ENCODE peak calls at places on chromosome 10, in seven cellular contexts. G, V, T, A, S, H and N are unnamed samples.
A peak's percentile ranks its signal among the peaks of the same experiment; 100 is the strongest.

GRCh38 chr10:122170802-122171201 is 100.3 kb upstream of the BTBD16 start:
- DNase-seq in G (no peak), V (peak; percentile 40), T (peak; percentile 54), A (no peak), S (no peak), H (no peak), N (no peak)

GRCh38 chr10:77949167-77949566 is 22.6 kb upstream of the DLG5 start:
- DNase-seq in G (no peak), V (peak; percentile 64), T (no peak), A (peak; percentile 70), S (no peak), H (no peak), N (peak; percentile 96)

GRCh38 chr10:5604946-5605345 is 61.4 kb downstream of the ASB13 start:
- DNase-seq in G (no peak), V (no peak), T (no peak), A (no peak), S (no peak), H (no peak), N (no peak)

GRCh38 chr10:71748671-71749191 is 24.6 kb downstream of the VSIR start:
- DNase-seq in G (peak; percentile 80), V (no peak), T (no peak), A (no peak), S (peak; percentile 87), H (no peak), N (no peak)

GRCh38 chr10:110395350-110396283 is 90.9 kb upstream of the SMNDC1 start:
- DNase-seq in G (peak; percentile 85), V (peak; percentile 89), T (no peak), A (peak; percentile 99), S (no peak), H (no peak), N (no peak)

GRCh38 chr10:60098676-60099601 is 192.6 kb upstream of the CCDC6 start:
- DNase-seq in G (no peak), V (no peak), T (no peak), A (no peak), S (no peak), H (no peak), N (no peak)

GRCh38 chr10:118590334-118590733 is 5.1 kb downstream of the PRLHR start:
- DNase-seq in G (no peak), V (no peak), T (no peak), A (no peak), S (no peak), H (no peak), N (no peak)

GRCh38 chr10:13291821-13292773 is 7.8 kb downstream of the PHYH start:
- DNase-seq in G (no peak), V (no peak), T (no peak), A (no peak), S (no peak), H (no peak), N (no peak)

GRCh38 chr10:127441350-127442219 is 107.5 kb upstream of the NPS start:
- DNase-seq in G (peak; percentile 44), V (no peak), T (no peak), A (no peak), S (no peak), H (no peak), N (no peak)

GRCh38 chr10:91681361-91682276 is 48.7 kb upstream of the PPP1R3C start:
- DNase-seq in G (no peak), V (peak; percentile 41), T (no peak), A (no peak), S (no peak), H (no peak), N (no peak)

GRCh38 chr10:113279262-113279661 is 273.6 kb upstream of the HABP2 start:
- DNase-seq in G (no peak), V (no peak), T (no peak), A (no peak), S (no peak), H (no peak), N (no peak)

GRCh38 chr10:132450466-132450824 is 53.4 kb downstream of the PWWP2B start:
- DNase-seq in G (peak; percentile 10), V (no peak), T (no peak), A (no peak), S (no peak), H (no peak), N (no peak)
- H3K4me1 ChIP-seq in G (peaks cover 62% of the 10 kb centered on the region), V (peaks cover 26% of the 10 kb centered on the region), T (peaks cover 25% of the 10 kb centered on the region), A (peaks cover 13% of the 10 kb centered on the region), S (peaks cover 29% of the 10 kb centered on the region), H (peaks cover 73% of the 10 kb centered on the region), N (peaks cover 25% of the 10 kb centered on the region)

GRCh38 chr10:129038490-129039011 is 428.5 kb upstream of the MGMT start:
- DNase-seq in G (no peak), V (no peak), T (no peak), A (no peak), S (no peak), H (no peak), N (no peak)
- H3K4me1 ChIP-seq in G (no peaks in the 10 kb centered on the region), V (no peaks in the 10 kb centered on the region), T (no peaks in the 10 kb centered on the region), A (no peaks in the 10 kb centered on the region), S (no peaks in the 10 kb centered on the region), H (peaks cover 22% of the 10 kb centered on the region), N (no peaks in the 10 kb centered on the region)

DNA sequence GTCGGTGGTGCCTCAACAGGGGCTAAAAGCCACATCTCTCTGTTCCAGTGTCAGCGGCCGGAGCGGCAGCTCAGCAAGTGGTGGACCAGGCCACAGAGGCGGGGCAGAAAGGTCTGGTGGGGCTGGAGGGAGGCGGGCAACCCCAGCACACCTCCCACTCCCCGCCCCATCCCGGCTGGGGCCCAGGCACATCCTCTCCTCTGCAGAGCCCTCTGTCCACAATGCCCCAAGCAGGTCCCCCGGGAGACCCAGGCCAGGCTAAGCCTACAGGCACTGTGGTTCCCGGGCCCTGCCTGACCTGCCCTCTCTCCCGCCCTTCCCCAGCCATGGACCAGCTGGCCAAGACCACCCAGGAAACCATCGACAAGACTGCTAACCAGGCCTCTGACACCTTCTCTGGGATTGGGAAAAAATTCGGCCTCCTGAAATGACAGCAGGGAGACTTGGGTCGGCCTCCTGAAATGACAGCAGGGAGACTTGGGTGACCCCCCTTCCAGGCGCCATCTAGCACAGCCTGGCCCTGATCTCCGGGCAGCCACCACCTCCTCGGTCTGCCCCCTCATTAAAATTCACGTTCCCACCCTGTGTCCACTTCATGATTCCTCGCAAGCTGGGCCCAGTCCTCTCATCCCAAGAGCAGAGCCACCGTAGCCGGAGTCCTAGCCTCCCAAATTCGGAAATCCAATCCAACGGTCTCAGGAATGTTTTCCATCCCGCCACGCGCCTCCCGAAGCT is 2.0 kb downstream of the ADIRF start:
- DNase-seq in G (peak; percentile 68), V (no peak), T (no peak), A (peak; percentile 51), S (peak; percentile 27), H (peak; percentile 94), N (peak; percentile 75)
- H3K4me1 ChIP-seq in G (peaks cover 53% of the 10 kb centered on the region), V (peaks cover 13% of the 10 kb centered on the region), T (peaks cover 3% of the 10 kb centered on the region), A (peaks cover 36% of the 10 kb centered on the region), S (peaks cover 16% of the 10 kb centered on the region), H (peaks cover 86% of the 10 kb centered on the region), N (peaks cover 31% of the 10 kb centered on the region)

DNA sequence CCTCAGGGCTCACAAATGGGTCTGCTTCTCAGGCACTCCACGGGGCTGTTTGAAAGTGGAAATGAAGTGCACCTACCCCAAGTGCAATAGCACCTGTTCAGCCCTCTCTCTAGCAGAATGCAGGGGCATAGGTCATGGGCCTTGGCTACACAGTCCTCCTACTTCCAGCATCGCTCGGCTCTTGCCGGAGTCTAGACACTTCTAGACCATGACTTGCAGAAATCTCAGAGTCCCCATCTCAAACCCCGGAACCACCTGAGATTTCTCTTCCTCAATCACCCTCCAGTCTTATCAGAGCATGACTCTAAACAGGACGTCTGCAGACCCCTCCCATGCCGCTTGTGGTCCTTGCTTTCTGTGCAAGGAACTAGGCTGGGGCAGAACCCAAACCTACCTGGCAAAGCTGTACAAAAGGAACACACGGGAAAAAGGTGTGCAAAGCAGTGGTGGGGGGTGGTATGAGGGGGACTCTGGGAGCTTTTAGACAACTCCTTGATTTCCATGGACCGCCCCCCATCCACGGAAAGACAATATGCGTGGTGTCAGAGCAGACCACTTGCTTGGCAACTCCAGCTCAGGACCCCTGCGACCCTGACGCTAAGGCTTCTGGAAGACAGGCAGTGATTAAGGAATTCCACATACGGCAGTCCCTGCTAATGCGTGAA is 13.8 kb downstream of the TMEM273 start:
- DNase-seq in G (no peak), V (no peak), T (no peak), A (no peak), S (peak; percentile 58), H (no peak), N (no peak)
- H3K4me1 ChIP-seq in G (no peaks in the 10 kb centered on the region), V (no peaks in the 10 kb centered on the region), T (no peaks in the 10 kb centered on the region), A (peaks cover 14% of the 10 kb centered on the region), S (peaks cover 10% of the 10 kb centered on the region), H (peaks cover 21% of the 10 kb centered on the region), N (peaks cover 7% of the 10 kb centered on the region)

GRCh38 chr10:102230264-102230860 is 4.3 kb downstream of the ELOVL3 start:
- DNase-seq in G (peak; percentile 35), V (peak; percentile 82), T (no peak), A (peak; percentile 42), S (no peak), H (no peak), N (no peak)

GRCh38 chr10:102233997-102234396 is 7.3 kb downstream of the PITX3 start:
- DNase-seq in G (no peak), V (no peak), T (no peak), A (no peak), S (no peak), H (no peak), N (no peak)

GRCh38 chr10:102229810-102230263 is 3.7 kb downstream of the ELOVL3 start:
- DNase-seq in G (peak; percentile 90), V (peak; percentile 91), T (peak; percentile 81), A (peak; percentile 65), S (peak; percentile 79), H (peak; percentile 85), N (peak; percentile 84)

GRCh38 chr10:102230861-102231356 is 4.8 kb downstream of the ELOVL3 start:
- DNase-seq in G (peak; percentile 48), V (peak; percentile 45), T (no peak), A (no peak), S (peak; percentile 32), H (no peak), N (no peak)

DNA sequence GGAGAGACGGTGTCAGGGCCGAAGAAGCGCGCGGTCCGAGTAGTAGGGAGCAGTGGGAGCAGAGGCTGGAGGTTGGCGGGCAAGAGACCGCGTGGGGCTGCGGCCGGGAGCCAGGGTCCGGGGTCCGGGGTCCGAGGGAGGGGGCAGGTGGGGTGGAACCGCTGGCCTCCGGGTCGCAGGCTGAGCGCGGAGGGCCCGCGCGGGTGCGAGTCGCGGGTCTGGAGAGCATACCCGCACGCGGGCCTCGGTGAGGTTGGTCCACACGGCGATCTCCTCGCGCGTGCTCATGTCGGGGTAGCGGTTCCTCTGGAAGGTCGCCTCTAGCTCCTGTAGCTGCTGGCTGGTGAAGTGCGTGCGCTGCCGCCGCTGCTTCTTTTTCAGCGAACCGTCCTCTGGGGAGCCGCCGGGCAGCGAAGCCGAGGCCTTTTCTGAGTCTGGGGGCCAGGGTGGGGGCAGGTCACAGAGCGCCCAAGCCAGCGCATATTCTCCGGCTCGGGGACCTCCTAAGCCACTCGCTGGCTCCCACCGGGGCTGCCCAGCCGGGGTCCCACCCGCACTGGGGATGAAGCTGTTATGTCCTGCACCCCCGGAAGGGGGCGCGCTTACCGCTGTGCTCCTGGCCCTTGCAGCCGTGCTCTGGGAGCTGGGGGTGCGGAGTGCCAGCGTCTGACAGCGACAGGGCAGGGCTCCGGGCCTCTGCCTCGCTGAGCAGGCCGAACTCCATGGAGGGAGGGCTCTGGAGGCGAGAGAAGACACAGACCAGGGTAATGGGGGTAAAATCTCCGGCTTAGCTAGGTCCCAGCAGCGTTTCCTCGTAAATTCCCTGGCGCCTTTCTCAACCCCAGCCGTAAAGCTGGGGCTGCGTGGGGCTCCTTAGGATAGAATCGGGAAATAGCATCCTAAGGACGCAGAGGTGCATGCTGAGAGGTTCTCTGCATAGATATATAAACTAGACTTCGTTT is 5.5 kb downstream of the ELOVL3 start:
- DNase-seq in G (peak; percentile 72), V (peak; percentile 52), T (no peak), A (no peak), S (no peak), H (no peak), N (no peak)
- H3K4me1 ChIP-seq in G (peaks cover 25% of the 10 kb centered on the region), V (peaks cover 18% of the 10 kb centered on the region), T (peaks cover 6% of the 10 kb centered on the region), A (peaks cover 4% of the 10 kb centered on the region), S (peaks cover 7% of the 10 kb centered on the region), H (peaks cover 30% of the 10 kb centered on the region), N (peaks cover 8% of the 10 kb centered on the region)

GRCh38 chr10:35377050-35377723 is 40.9 kb downstream of the CCNY start:
- DNase-seq in G (no peak), V (no peak), T (no peak), A (no peak), S (no peak), H (no peak), N (no peak)
- H3K4me1 ChIP-seq in G (peaks cover 15% of the 10 kb centered on the region), V (peaks cover 26% of the 10 kb centered on the region), T (peaks cover 6% of the 10 kb centered on the region), A (peaks cover 11% of the 10 kb centered on the region), S (peaks cover 4% of the 10 kb centered on the region), H (peaks cover 13% of the 10 kb centered on the region), N (peaks cover 47% of the 10 kb centered on the region)